ENCODE peak calls at places on chromosome 7, in six cellular contexts. A is Peyer's patch, V is ovary, I is transverse colon, Z is adrenal gland, Q is uterus. N is an unnamed sample.

GRCh38 chr7:15305002-15305600 is 256.7 kb downstream of the AGMO start:
- DNase-seq in A (no peak), V (peak; percentile 18), I (peak; percentile 23), Z (peak; percentile 29), Q (peak; percentile 36), N (peak; percentile 39)

GRCh38 chr7:153297141-153297540 is 537.6 kb downstream of the ACTR3B start:
- DNase-seq in A (no peak), V (no peak), I (no peak), Z (peak; percentile 16), Q (no peak), N (no peak)

GRCh38 chr7:586494-586893 is 66.8 kb upstream of the PDGFA start:
- DNase-seq in A (no peak), V (no peak), I (no peak), Z (no peak), Q (no peak), N (no peak)

GRCh38 chr7:55177068-55177530 is 158.3 kb downstream of the EGFR start:
- DNase-seq in A (no peak), V (no peak), I (no peak), Z (no peak), Q (no peak), N (no peak)

GRCh38 chr7:9201928-9202327 is 768.5 kb downstream of the NXPH1 start:
- DNase-seq in A (no peak), V (no peak), I (no peak), Z (no peak), Q (no peak), N (no peak)

GRCh38 chr7:37028909-37029440 is 304.7 kb upstream of the AOAH start:
- DNase-seq in A (no peak), V (no peak), I (no peak), Z (no peak), Q (no peak), N (no peak)

GRCh38 chr7:73992104-73992562 is 35.8 kb upstream of the ELN start:
- DNase-seq in A (no peak), V (peak; percentile 50), I (no peak), Z (no peak), Q (peak; percentile 72), N (peak; percentile 27)

GRCh38 chr7:106462365-106462859 is 177.6 kb upstream of the NAMPT start:
- DNase-seq in A (no peak), V (no peak), I (no peak), Z (no peak), Q (no peak), N (no peak)

GRCh38 chr7:142104550-142105527 is 6.7 kb upstream of the MGAM2 start:
- DNase-seq in A (no peak), V (no peak), I (peak; percentile 58), Z (peak; percentile 19), Q (no peak), N (no peak)

GRCh38 chr7:12401538-12402364 is 1.9 kb downstream of the VWDE start:
- DNase-seq in A (no peak), V (no peak), I (no peak), Z (no peak), Q (no peak), N (no peak)

DNA sequence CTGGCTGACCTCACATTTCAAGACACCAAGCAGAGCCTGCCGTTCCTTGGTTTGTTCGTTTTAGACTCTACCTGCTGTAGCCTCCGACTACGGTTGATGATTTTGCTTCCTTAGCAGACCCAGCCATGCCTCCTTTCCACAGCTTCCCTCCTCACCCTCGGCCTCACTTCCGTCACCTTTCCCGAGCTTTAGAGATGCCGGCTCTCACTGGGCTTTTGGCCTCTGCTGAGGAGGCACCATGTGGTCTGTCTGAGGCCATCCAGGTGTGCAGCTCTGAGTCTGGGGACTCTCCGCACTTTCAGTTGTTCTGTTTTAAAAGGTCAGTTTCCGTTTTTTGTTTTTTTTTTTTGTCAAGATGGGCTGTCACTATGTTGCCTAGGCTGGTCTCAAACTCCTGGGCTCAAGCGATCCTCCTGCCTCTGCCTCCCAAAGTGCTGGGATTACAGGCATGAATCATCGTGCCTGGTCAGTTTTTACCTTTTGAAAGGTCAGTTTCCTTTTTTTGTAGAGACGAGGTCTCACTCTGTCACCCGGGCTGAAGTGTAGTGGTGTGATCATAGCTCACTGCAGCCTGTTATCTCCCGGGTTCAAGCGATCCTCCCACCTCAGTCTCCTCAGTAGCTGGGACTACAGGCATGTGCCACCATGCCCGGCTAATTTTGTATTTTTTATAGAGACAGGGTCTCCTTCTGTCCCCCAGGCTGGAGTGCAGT is 11.7 kb downstream of the ORAI2 start:
- DNase-seq in A (no peak), V (no peak), I (peak; percentile 54), Z (no peak), Q (no peak), N (no peak)
- TF ChIP-seq POLR2A in A (no peak), V (no peak), I (no peak), Z (no peak), Q (no peak), N (no peak)

DNA sequence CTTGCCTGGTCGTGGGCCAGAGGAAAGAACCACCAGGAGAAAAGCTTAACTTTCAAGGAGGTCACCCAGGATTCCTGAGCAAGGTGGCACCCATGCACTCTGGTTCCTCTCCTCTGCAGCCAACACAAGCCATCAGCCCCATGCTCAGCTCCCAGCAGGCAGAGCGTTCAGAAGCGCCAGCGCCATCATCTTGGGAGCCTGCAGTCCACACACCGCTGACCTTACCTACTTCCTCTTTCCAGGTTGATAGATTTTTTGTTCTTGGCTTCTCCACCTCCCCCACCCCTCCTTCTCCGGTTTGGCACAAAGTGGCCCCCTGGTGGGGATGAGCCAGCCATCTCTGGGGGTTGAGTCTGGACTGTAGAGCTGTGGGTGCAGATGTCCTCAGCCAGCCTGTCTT is 1.7 kb upstream of the WDR86 start:
- DNase-seq in A (peak; percentile 24), V (no peak), I (no peak), Z (no peak), Q (no peak), N (peak; percentile 70)
- TF ChIP-seq CTCF in A (no peak), V (no peak), I (no peak), Z (no peak), Q (no peak), N (no peak)

GRCh38 chr7:27239780-27240731 is 2.5 kb upstream of the EVX1 start:
- DNase-seq in A (no peak), V (no peak), I (no peak), Z (no peak), Q (no peak), N (no peak)
- H3K4me3 ChIP-seq in A (peak overlapping the region; percentile 21), V (no peak overlapping the region), I (no peak overlapping the region), Z (no peak overlapping the region), Q (no peak overlapping the region), N (peak overlapping the region; percentile 9)

DNA sequence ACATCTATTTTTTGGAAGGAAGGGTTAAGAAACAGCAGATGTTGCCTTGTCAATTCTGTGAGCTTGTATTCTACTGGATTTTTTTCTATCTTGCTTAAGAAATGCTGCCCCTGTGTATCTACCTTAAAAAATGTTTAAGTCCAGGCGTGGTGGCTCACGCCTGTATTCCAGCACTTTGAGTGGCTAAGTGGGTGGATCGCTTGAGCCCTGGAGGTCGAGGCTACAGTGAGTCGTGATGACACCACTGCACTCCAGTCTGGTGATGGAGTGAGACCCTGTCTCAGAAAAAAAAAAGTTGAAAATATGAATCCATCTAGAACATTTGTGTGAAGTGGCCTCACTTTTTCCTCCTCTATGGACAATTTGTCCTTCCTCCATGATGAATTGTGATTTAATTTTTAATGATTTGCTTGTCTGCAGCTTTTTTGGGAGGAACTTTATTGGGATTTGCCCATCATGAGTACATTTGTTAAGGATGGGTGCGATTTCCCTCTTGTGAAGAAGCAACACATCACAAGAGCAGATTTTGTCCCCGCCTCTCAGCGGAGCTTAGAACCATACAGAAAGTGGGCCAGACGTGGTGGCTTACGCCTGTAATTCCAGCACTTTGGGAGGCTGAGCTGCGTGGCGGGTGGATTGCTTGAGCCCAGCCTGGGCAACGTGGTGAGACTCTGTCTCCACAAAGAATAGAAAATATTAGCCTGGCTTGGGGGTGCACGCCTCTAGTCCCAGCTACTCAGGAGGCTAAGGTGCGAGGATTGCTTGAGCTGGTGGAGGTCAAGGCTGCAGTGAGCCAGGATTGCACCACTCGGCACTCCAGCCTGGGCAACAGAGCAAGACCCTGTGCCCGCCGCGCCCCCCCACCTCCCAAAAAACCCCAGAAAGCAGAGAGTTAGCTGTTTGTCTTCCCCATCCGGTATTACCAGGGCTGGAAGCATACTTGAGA is 57.7 kb downstream of the DNAJB6 start:
- DNase-seq in A (no peak), V (no peak), I (no peak), Z (no peak), Q (no peak), N (no peak)
- TF ChIP-seq POLR2A in A (no peak), V (no peak), I (no peak), Z (no peak), Q (no peak), N (no peak)

DNA sequence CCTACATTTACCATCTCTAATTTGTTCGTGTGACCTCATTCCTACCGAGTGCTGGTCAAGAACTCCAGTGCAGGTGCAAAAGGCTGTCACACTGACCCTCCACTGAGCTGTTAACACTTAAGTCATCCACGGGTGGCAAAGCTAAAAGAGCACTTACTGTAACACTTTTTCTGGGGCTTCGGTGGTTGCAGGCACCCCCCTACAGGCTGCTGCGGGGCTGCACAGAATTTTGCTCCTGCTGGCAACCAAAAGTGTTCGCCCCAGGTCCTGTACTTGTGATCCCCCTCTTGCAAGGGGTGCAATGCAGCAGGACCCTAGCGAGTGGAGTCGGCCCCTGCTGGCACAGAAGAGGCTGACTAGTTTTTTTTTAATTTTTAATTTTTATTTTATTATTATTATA is 298.9 kb upstream of the CNTNAP2 start:
- DNase-seq in A (no peak), V (no peak), I (no peak), Z (no peak), Q (no peak), N (no peak)
- TF ChIP-seq CTCF in A (no peak), V (no peak), I (no peak), Z (no peak), Q (no peak), N (no peak)

DNA sequence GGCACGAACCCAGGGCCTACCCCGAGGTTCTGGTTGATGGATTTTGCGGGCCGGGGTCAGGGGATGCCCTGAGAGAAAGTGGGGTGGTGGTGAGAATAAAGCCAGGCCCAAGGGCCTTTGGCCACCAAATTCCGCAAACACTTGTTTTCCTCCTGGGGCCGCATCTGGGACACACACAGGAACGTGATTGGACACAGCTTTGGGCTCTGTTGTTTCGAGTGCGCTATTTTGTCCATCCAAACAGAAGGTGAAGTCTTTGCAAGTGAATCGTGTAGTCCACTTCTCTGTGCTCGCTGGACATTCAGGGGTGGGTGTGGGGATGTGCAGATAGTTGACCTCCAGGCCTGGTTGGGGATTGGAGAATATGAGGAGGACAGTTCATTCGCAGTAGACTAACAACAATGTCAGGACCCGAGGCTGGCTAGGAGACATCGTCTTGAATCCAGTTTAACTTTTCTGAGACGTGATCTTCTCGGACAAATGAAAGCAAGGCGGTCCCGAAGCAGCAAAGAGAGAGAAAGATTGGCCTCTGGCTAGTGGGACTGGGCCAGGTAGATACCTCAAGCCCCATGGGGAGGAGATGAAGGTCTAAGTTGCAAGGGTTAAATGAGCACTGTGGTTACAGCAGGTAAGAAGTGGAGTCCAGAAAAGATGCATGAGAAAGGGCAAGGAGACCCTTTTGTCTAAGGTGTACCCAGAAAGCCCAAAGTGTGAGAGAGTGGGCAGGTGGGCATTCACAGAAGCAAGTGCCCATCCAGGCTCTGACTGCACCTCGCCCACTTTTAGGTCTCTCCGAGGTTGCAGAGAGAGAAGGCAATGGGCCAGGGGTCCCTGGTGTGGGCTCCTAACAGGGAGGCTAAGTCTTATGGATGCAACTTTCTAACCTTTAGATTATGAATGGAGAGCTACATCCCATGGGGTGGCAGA is 761 bp upstream of the FAM131B start:
- DNase-seq in A (no peak), V (no peak), I (no peak), Z (no peak), Q (no peak), N (no peak)
- H3K4me3 ChIP-seq in A (peak overlapping the region; percentile 63), V (peak overlapping the region; percentile 50), I (peak overlapping the region; percentile 64), Z (no peak overlapping the region), Q (peak overlapping the region; percentile 8), N (no peak overlapping the region)

DNA sequence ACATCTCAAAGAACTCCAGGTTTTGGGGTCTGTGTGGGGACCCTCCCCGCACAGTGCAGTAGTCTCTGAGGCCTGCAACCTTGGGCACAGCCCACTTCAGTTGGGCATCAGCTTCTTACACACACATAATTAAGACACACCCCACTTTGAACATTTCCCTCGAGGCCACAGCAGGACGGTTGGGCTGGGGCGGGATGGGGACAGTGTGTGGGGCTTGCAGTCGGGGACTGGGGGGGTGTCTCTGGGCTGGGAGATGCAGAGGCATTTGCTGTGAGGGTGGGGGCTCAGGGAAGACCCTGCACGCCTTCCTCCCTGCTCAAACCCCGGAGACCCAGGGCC is 1.2 kb downstream of the LFNG start:
- DNase-seq in A (peak; percentile 61), V (no peak), I (peak; percentile 62), Z (no peak), Q (no peak), N (no peak)
- TF ChIP-seq POLR2A in A (no peak), V (no peak), I (peak; percentile 50), Z (no peak), Q (no peak), N (no peak)